ENCODE peak calls at places on chromosomes 3 and 15, in six cellular contexts. P, E, G, T, B and D are unnamed samples. For H3K4me1, the result is how much of the 10 kb centered on the place peaks cover.

GRCh38 chr3:30548605-30549004 is 57.8 kb upstream of the TGFBR2 start:
- DNase-seq in B (peak), E (no peak), P (no peak), G (no peak), T (no peak), D (peak)

GRCh38 chr3:71310595-71311319 is 272.8 kb downstream of the FOXP1 start:
- DNase-seq in T (no peak), B (peak), P (no peak), G (peak), E (no peak), D (no peak)

GRCh38 chr3:141275032-141275422 is 43.4 kb downstream of the PXYLP1 start:
- DNase-seq in G (no peak), T (no peak), E (no peak), B (no peak), P (no peak), D (peak)

GRCh38 chr3:115623414-115623868 is at the start of gene GAP43:
- DNase-seq in B (peak), E (no peak), P (no peak), G (peak), T (peak), D (peak)

GRCh38 chr3:196360586-196360985 is 22.4 kb upstream of the TM4SF19 start:
- DNase-seq in G (no peak), P (no peak), T (no peak), B (no peak), E (no peak), D (no peak)

GRCh38 chr15:32794973-32795372 is 77.2 kb downstream of the GREM1 start:
- DNase-seq in E (no peak), T (no peak), P (no peak), B (no peak), G (no peak), D (peak)

GRCh38 chr3:184748219-184749135 is 36.6 kb upstream of the MAGEF1 start:
- DNase-seq in E (peak), B (peak), T (peak), G (peak), P (peak), D (peak)

GRCh38 chr3:47910777-47911440 is 105.3 kb downstream of the MAP4 start:
- DNase-seq in T (peak), E (no peak), B (no peak), P (peak), G (no peak), D (peak)

GRCh38 chr15:38593523-38593922 is 28.9 kb upstream of the RASGRP1 start:
- DNase-seq in B (no peak), P (no peak), T (no peak), G (no peak), E (no peak), D (peak)

GRCh38 chr15:90151989-90152645 is 49.0 kb upstream of the SEMA4B start:
- DNase-seq in B (peak), P (no peak), T (no peak), G (peak), E (no peak), D (no peak)

GRCh38 chr3:33395900-33396299 is 44.3 kb downstream of the UBP1 start:
- DNase-seq in T (no peak), B (no peak), P (no peak), E (no peak), G (no peak), D (no peak)

GRCh38 chr3:59709702-59710555 is 660.1 kb upstream of the CFAP20DC start:
- DNase-seq in T (no peak), E (peak), P (no peak), B (no peak), G (no peak), D (no peak)

GRCh38 chr3:20511863-20512262 is 325.9 kb upstream of the SGO1 start:
- DNase-seq in B (peak), G (peak), E (peak), P (no peak), T (peak), D (peak)

GRCh38 chr3:161139686-161140085 is 34.5 kb upstream of the B3GALNT1 start:
- DNase-seq in G (no peak), B (no peak), P (no peak), E (no peak), T (no peak), D (peak)

GRCh38 chr15:28107111-28107893 is 8.2 kb upstream of the OCA2 start:
- DNase-seq in G (peak), B (peak), P (no peak), E (no peak), T (no peak), D (peak)

GRCh38 chr15:52277575-52277974 is 18.0 kb downstream of the MYO5C start:
- DNase-seq in E (no peak), P (no peak), T (no peak), G (no peak), B (no peak), D (no peak)

GRCh38 chr3:47283596-47284364 is 1.0 kb downstream of the KLHL18 start:
- DNase-seq in B (peak), T (peak), G (peak), E (peak), P (no peak), D (peak)

GRCh38 chr3:151926956-151927355 is 53.5 kb downstream of the SUCNR1 start:
- DNase-seq in P (no peak), B (no peak), E (no peak), T (no peak), G (no peak), D (peak)

GRCh38 chr3:158791259-158791920 is 10.5 kb upstream of the MFSD1 start:
- DNase-seq in G (peak), E (peak), P (peak), T (peak), B (peak), D (peak)

GRCh38 chr3:11304160-11304559 is 32.0 kb downstream of the ATG7 start:
- DNase-seq in T (no peak), E (no peak), G (no peak), P (no peak), B (no peak), D (no peak)

GRCh38 chr3:31043184-31043819 is 148.8 kb upstream of the GADL1 start:
- DNase-seq in P (no peak), B (no peak), E (no peak), T (no peak), G (no peak), D (peak)

GRCh38 chr3:180548050-180548449 is 53.9 kb upstream of the TTC14 start:
- DNase-seq in T (no peak), G (no peak), B (no peak), P (no peak), E (no peak), D (peak)

GRCh38 chr15:49686626-49687025 is 65.8 kb downstream of the DTWD1 start:
- DNase-seq in B (no peak), P (no peak), E (no peak), T (no peak), G (no peak), D (peak)

GRCh38 chr3:100525753-100526612 is 33.6 kb downstream of the TMEM45A start:
- DNase-seq in B (no peak), G (no peak), P (peak), E (no peak), T (peak), D (peak)

GRCh38 chr3:172148269-172148668 is 108.9 kb downstream of the FNDC3B start:
- DNase-seq in B (no peak), E (no peak), T (no peak), G (no peak), P (no peak), D (peak)

GRCh38 chr3:112979244-112979832 is 4.4 kb upstream of the CD200R1 start:
- DNase-seq in E (peak), B (peak), P (peak), G (peak), T (peak), D (peak)

GRCh38 chr3:117699058-117699457 is 989.5 kb downstream of the TUSC7 start:
- DNase-seq in E (no peak), G (no peak), B (no peak), P (no peak), T (no peak), D (no peak)

GRCh38 chr15:60299452-60300047 is 98.2 kb downstream of the ANXA2 start:
- DNase-seq in P (peak), E (no peak), B (peak), G (peak), T (peak), D (peak)

GRCh38 chr3:42516443-42516842 is 14.0 kb downstream of the VIPR1 start:
- DNase-seq in E (no peak), P (no peak), G (no peak), B (no peak), T (no peak), D (no peak)

GRCh38 chr3:158672293-158673176 is at the start of gene LXN:
- DNase-seq in B (peak), G (peak), T (peak), E (peak), P (no peak), D (peak)

GRCh38 chr3:51796859-51797258 is 17.8 kb upstream of the IQCF6 start:
- DNase-seq in G (no peak), B (no peak), E (no peak), P (no peak), T (no peak), D (peak)

GRCh38 chr15:41411441-41411840 is 5.5 kb upstream of the RTF1 start:
- DNase-seq in T (no peak), E (no peak), G (no peak), B (no peak), P (no peak), D (no peak)

GRCh38 chr3:59167756-59168155 is 117.9 kb upstream of the CFAP20DC start:
- DNase-seq in P (no peak), G (no peak), E (no peak), T (no peak), B (no peak), D (no peak)

GRCh38 chr3:13332740-13333139 is 87.4 kb downstream of the NUP210 start:
- DNase-seq in G (no peak), E (no peak), T (no peak), P (no peak), B (no peak), D (no peak)
- H3K4me1 ChIP-seq in G (under half), E (half or more), T (under half), P (under half), B (under half), D (under half)

DNA sequence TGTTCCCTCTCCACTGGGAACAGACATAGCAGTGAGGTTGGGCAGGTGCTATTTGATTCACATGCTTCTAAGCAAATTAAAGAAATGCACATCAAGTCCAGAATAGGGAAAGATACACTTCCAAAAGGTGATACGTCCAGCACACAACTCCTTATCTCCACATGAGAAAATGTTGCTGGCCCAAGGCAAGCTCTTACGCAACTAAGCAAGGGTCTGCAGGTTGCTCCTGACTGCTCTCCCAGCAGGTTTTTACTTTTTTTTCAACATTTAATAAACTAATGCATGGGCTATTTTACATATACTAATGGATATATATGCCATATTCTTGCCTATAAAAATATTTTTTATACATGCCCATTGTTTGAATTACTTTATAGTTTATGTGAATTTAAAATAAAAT is 818.5 kb upstream of the ROBO1 start:
- DNase-seq in T (no peak), G (no peak), P (no peak), B (no peak), E (no peak), D (no peak)
- TF ChIP-seq EZH2phosphoT487 in T (no peak), G (no peak), P (no peak), B (no peak), E (no peak), D (no peak)

GRCh38 chr3:127815001-127815400 is 7.3 kb downstream of the MGLL start:
- DNase-seq in T (no peak), B (no peak), P (no peak), G (no peak), E (no peak), D (peak)

GRCh38 chr3:127816783-127817182 is 5.5 kb downstream of the MGLL start:
- DNase-seq in B (no peak), E (no peak), P (no peak), T (no peak), G (no peak), D (no peak)

GRCh38 chr3:127817331-127817821 is 4.9 kb downstream of the MGLL start:
- DNase-seq in P (peak), E (no peak), T (peak), G (no peak), B (no peak), D (peak)

GRCh38 chr3:127814325-127814781 is 8.0 kb downstream of the MGLL start:
- DNase-seq in P (no peak), T (no peak), G (no peak), E (no peak), B (no peak), D (no peak)

DNA sequence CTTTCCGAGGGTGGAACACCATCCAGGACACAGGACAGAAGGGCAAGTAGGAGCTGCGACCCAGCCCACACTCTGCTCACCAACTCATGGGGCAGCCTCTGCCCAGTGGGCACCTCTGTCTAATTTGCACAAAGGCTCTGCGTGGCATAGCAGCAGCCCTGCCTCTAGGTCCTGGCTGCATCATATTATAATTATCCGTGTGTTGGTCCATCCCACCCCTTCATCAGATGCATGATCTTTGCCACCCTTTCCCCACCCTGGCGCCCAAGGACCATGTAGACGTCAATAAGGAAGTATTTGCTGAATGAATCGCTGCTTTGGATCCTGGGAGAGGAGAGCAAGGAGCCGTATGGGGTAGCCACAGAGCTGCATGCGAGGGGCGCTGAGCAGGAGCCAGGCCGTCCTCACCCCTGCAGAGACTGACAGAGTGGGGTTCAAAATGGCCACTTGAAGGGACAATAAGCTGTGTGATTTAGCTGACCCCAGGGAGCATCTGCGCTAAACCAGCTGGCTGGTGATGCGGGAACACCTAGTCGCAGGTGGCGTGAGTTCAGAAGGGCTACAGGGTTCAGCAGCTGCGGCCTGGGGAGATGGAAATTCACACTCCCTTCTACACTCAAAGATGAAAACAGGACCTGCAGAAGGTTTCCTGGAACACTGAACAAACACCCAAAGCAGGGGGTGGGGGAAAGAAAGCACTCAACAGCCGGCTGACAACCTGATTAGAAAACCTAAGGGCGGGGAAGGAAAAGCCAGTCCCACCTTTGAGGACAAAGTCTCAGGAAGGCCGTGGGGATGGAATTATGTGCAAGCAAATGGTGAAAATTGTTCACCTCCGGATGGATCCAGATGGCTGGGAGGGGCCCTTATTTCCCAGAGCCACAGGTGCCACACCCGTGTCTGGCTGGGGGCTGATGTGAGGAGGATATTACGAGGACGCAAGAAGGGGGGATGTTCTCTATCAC is 6.4 kb downstream of the MGLL start:
- DNase-seq in B (no peak), E (no peak), G (no peak), P (no peak), T (peak), D (no peak)
- H3K27ac ChIP-seq in B (no peak), E (no peak), G (no peak), P (no peak), T (peak), D (peak)

GRCh38 chr3:9406856-9407626 is 9.6 kb downstream of the SETD5 start:
- DNase-seq in T (no peak), B (no peak), P (no peak), E (no peak), G (no peak), D (no peak)

GRCh38 chr3:9408546-9408945 is 11.1 kb downstream of the SETD5 start:
- DNase-seq in P (no peak), E (no peak), T (no peak), B (no peak), G (no peak), D (no peak)

GRCh38 chr3:9409981-9410849 is 12.8 kb downstream of the SETD5 start:
- DNase-seq in B (no peak), E (no peak), G (no peak), P (no peak), T (no peak), D (no peak)

GRCh38 chr3:9405756-9406155 is 8.3 kb downstream of the SETD5 start:
- DNase-seq in T (no peak), B (no peak), P (no peak), E (no peak), G (no peak), D (no peak)

DNA sequence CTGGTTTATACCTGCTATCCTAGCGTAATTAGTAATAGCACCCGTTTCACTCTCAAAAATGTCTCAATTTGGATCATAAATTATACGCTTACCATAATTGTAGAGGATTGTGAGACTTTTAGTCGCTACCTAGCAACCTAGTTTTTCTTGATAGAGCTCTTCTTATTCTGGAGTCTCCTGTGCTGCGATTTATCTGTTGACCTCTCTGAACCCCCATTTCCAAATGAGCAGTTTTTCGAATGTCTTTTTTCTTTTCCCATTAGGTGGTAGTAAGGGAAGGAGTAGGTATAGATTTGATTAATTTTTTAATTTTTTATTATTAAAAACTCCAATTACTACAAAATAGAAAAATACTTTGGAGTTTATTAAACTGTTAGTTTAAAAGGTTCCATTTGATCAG is 10.6 kb downstream of the SETD5 start:
- DNase-seq in G (no peak), P (no peak), T (no peak), B (no peak), E (no peak), D (no peak)
- H3K4me1 ChIP-seq in G (under half), P (under half), T (under half), B (under half), E (under half), D (under half)

GRCh38 chr15:78000927-78001249 is 76.6 kb downstream of the TBC1D2B start:
- DNase-seq in G (no peak), E (no peak), P (no peak), B (no peak), T (no peak), D (no peak)

GRCh38 chr15:78003539-78004008 is 73.9 kb downstream of the TBC1D2B start:
- DNase-seq in P (no peak), T (no peak), E (no peak), G (peak), B (no peak), D (no peak)

GRCh38 chr15:78002996-78003395 is 74.5 kb downstream of the TBC1D2B start:
- DNase-seq in G (no peak), P (no peak), E (no peak), B (no peak), T (no peak), D (no peak)

GRCh38 chr15:78000089-78000926 is 77.2 kb downstream of the TBC1D2B start:
- DNase-seq in G (peak), T (peak), E (peak), B (peak), P (peak), D (peak)

GRCh38 chr15:78001656-78002055 is 75.9 kb downstream of the TBC1D2B start:
- DNase-seq in E (no peak), B (no peak), G (no peak), P (no peak), T (no peak), D (no peak)
- TF ChIP-seq EZH2phosphoT487 in E (no peak), B (no peak), G (no peak), P (no peak), T (no peak), D (no peak)